ENCODE peak calls at places on chromosomes 2 and 18, in five cellular contexts. G is B cell; P is activated effector memory CD4-positive, alpha-beta T cell treated with anti-CD3 and anti-CD28 coated beads, Interleukin-2, amount 50 U/mL, for 16 hours; E is H9; B is bronchial epithelial cell. J is an unnamed sample.

GRCh38 chr2:20451761-20452499 is 5.1 kb downstream of the RHOB start:
- DNase-seq in G (no peak), P (peak), E (no peak), B (no peak), J (no peak)

GRCh38 chr18:29418136-29418535 is 1241.2 kb upstream of the CDH2 start:
- DNase-seq in G (no peak), P (no peak), E (no peak), B (peak), J (no peak)

GRCh38 chr2:88190808-88191721 is 20.9 kb downstream of the THNSL2 start:
- DNase-seq in G (no peak), P (no peak), E (peak), B (peak), J (peak)

GRCh38 chr2:119700866-119701265 is 21.9 kb downstream of the TMEM177 start:
- DNase-seq in G (no peak), P (no peak), E (peak), B (no peak), J (no peak)

GRCh38 chr18:76521367-76521766 is 26.3 kb upstream of the ZNF516 start:
- DNase-seq in G (no peak), P (no peak), E (no peak), B (no peak), J (no peak)

GRCh38 chr18:12838178-12838634 is 45.8 kb downstream of the PTPN2 start:
- DNase-seq in G (peak), P (no peak), E (no peak), B (peak), J (no peak)

GRCh38 chr2:239938651-239939486 is 86.3 kb downstream of the NDUFA10 start:
- DNase-seq in G (no peak), P (peak), E (peak), B (no peak), J (no peak)

GRCh38 chr2:43018179-43019024 is 208.0 kb downstream of the ZFP36L2 start:
- DNase-seq in G (no peak), P (peak), E (no peak), B (peak), J (no peak)

GRCh38 chr18:27750014-27750413 is 426.9 kb downstream of the CDH2 start:
- DNase-seq in G (no peak), P (no peak), E (peak), B (peak), J (no peak)

GRCh38 chr2:15389326-15389700 is 171.8 kb downstream of the NBAS start:
- DNase-seq in G (no peak), P (no peak), E (no peak), B (no peak), J (no peak)

GRCh38 chr2:18977409-18977808 is 381.0 kb downstream of the OSR1 start:
- DNase-seq in G (no peak), P (no peak), E (no peak), B (no peak), J (no peak)

GRCh38 chr2:215619022-215619958 is 183.4 kb upstream of the FN1 start:
- DNase-seq in G (no peak), P (no peak), E (no peak), B (no peak), J (no peak)

GRCh38 chr2:152336103-152336853 is 1.3 kb downstream of the FMNL2 start:
- DNase-seq in G (peak), P (no peak), E (peak), B (peak), J (peak)

GRCh38 chr2:79860233-79861058 is 347.6 kb downstream of the CTNNA2 start:
- DNase-seq in G (no peak), P (no peak), E (no peak), B (peak), J (no peak)

GRCh38 chr2:35081001-35081628 is 1274.5 kb upstream of the CRIM1 start:
- DNase-seq in G (no peak), P (no peak), E (no peak), B (peak), J (no peak)

GRCh38 chr2:199456383-199457146 is 1.2 kb downstream of the SATB2 start:
- DNase-seq in G (no peak), P (no peak), E (no peak), B (no peak), J (no peak)

GRCh38 chr2:199589303-199589702 is 131.6 kb upstream of the SATB2 start:
- DNase-seq in G (no peak), P (no peak), E (no peak), B (no peak), J (no peak)

GRCh38 chr2:55311444-55311870 is 42.4 kb upstream of the MTIF2 start:
- DNase-seq in G (no peak), P (no peak), E (no peak), B (peak), J (no peak)

GRCh38 chr18:12595571-12596255 is 62.2 kb downstream of the SPIRE1 start:
- DNase-seq in G (no peak), P (no peak), E (no peak), B (no peak), J (no peak)

GRCh38 chr2:144943293-144943941 is 423.5 kb upstream of the ZEB2 start:
- DNase-seq in G (no peak), P (no peak), E (no peak), B (no peak), J (no peak)

GRCh38 chr2:23619941-23620340 is 235.0 kb downstream of the KLHL29 start:
- DNase-seq in G (no peak), P (no peak), E (no peak), B (no peak), J (no peak)

GRCh38 chr2:4914551-4914950 is 777.6 kb upstream of the SOX11 start:
- DNase-seq in G (no peak), P (no peak), E (no peak), B (peak), J (no peak)

GRCh38 chr2:138329167-138329566 is 172.4 kb upstream of the SPOPL start:
- DNase-seq in G (no peak), P (no peak), E (no peak), B (no peak), J (no peak)

GRCh38 chr2:239802101-239802649 is 223.0 kb downstream of the NDUFA10 start:
- DNase-seq in G (no peak), P (no peak), E (peak), B (no peak), J (no peak)

GRCh38 chr18:23929362-23929940 is 85.1 kb upstream of the TTC39C start:
- DNase-seq in G (no peak), P (no peak), E (no peak), B (no peak), J (no peak)

GRCh38 chr2:231348703-231349373 is 46.7 kb upstream of the B3GNT7 start:
- DNase-seq in G (no peak), P (peak), E (peak), B (no peak), J (no peak)

GRCh38 chr2:58237741-58238140 is 3.4 kb downstream of the FANCL start:
- DNase-seq in G (no peak), P (no peak), E (no peak), B (no peak), J (no peak)

J was measured in GM19239.